ENCODE peak calls at places on chromosomes 5 and 9, in eight cellular contexts. C is iris pigment epithelial cell, E is Panc1, N is HEK293T, T is naive B cell, D is left lung, F is GM12892, Y is AG08396. P is an unnamed sample.

GRCh38 chr5:140044041-140044440 is 942 bp upstream of the NRG2 start:
- DNase-seq in T (no peak), N (no peak), D (no peak), F (no peak), C (no peak), E (no peak), Y (no peak), P (no peak)

GRCh38 chr9:135392511-135392910 is 87.1 kb upstream of the PPP1R26 start:
- DNase-seq in T (no peak), E (no peak), F (no peak), N (no peak), D (no peak), Y (no peak), C (no peak), P (no peak)

GRCh38 chr9:93677061-93677571 is 100.7 kb downstream of the PHF2 start:
- DNase-seq in E (no peak), N (no peak), C (no peak), F (peak; percentile 1), T (no peak), Y (no peak), D (peak; percentile 29), P (no peak)

GRCh38 chr9:110427497-110428104 is 89.9 kb upstream of the TXNDC8 start:
- DNase-seq in T (no peak), E (peak; percentile 5), F (no peak), N (peak; percentile 57), Y (no peak), C (peak; percentile 57), D (peak; percentile 39), P (peak; percentile 50)

GRCh38 chr9:115008536-115008935 is 78.1 kb upstream of the TNFSF8 start:
- DNase-seq in N (no peak), Y (peak; percentile 76), T (no peak), C (peak; percentile 94), D (peak; percentile 57), E (no peak), F (no peak), P (no peak)

GRCh38 chr9:114408646-114409045 is 20.9 kb upstream of the AKNA start:
- DNase-seq in Y (no peak), E (no peak), F (no peak), D (no peak), N (no peak), T (no peak), C (no peak), P (no peak)

GRCh38 chr9:120626512-120626911 is 46.5 kb upstream of the CDK5RAP2 start:
- DNase-seq in D (no peak), Y (no peak), E (no peak), N (no peak), F (no peak), C (no peak), T (no peak), P (no peak)

GRCh38 chr5:95823738-95824609 is 1.4 kb upstream of the GLRX start:
- DNase-seq in T (no peak), D (peak; percentile 84), C (peak; percentile 97), Y (peak; percentile 80), E (peak; percentile 82), N (peak; percentile 36), F (no peak), P (peak; percentile 89)

GRCh38 chr5:142000709-142001484 is 11.9 kb downstream of the GNPDA1 start:
- DNase-seq in N (peak; percentile 26), T (no peak), C (peak; percentile 25), E (no peak), D (no peak), Y (no peak), F (no peak), P (peak; percentile 11)

GRCh38 chr5:68290260-68290674 is 74.7 kb downstream of the PIK3R1 start:
- DNase-seq in E (no peak), N (no peak), C (peak; percentile 80), Y (peak; percentile 43), F (no peak), D (no peak), T (no peak), P (peak; percentile 43)

GRCh38 chr9:85332487-85332886 is 409.3 kb downstream of the AGTPBP1 start:
- DNase-seq in Y (no peak), N (peak; percentile 71), D (no peak), E (no peak), C (no peak), T (no peak), F (no peak), P (no peak)

GRCh38 chr9:138097501-138097991 is 220.0 kb downstream of the CACNA1B start:
- DNase-seq in C (no peak), D (no peak), Y (no peak), N (no peak), T (no peak), F (no peak), E (no peak), P (no peak)

GRCh38 chr9:130352586-130353285 is 87.2 kb downstream of the HMCN2 start:
- DNase-seq in C (no peak), Y (no peak), E (no peak), F (no peak), N (no peak), D (no peak), T (no peak), P (no peak)

GRCh38 chr5:10854526-10855277 is 93.7 kb upstream of the DAP start:
- DNase-seq in N (no peak), C (no peak), Y (no peak), E (no peak), D (peak; percentile 50), F (no peak), T (no peak), P (peak; percentile 60)

GRCh38 chr5:163385276-163385675 is 52.1 kb upstream of the CCNG1 start:
- DNase-seq in F (no peak), N (no peak), D (no peak), E (no peak), T (no peak), C (no peak), Y (no peak), P (no peak)

GRCh38 chr5:93892481-93892880 is 151.1 kb upstream of the POU5F2 start:
- DNase-seq in F (no peak), D (no peak), C (peak; percentile 32), T (no peak), Y (no peak), E (no peak), N (no peak), P (no peak)

GRCh38 chr5:162488077-162488476 is 420.5 kb downstream of the GABRG2 start:
- DNase-seq in C (peak; percentile 1), E (no peak), D (no peak), Y (no peak), T (no peak), N (no peak), F (no peak), P (no peak)

GRCh38 chr5:120568716-120569115 is 104.6 kb downstream of the PRR16 start:
- DNase-seq in F (no peak), T (no peak), D (no peak), C (peak; percentile 23), E (no peak), N (no peak), Y (peak; percentile 11), P (no peak)

GRCh38 chr5:157252741-157253465 is 13.0 kb upstream of the CYFIP2 start:
- DNase-seq in N (no peak), Y (no peak), T (no peak), C (no peak), F (no peak), D (no peak), E (no peak), P (no peak)

GRCh38 chr9:16192403-16193017 is 639.7 kb downstream of the CCDC171 start:
- DNase-seq in E (no peak), T (no peak), N (no peak), F (no peak), D (no peak), C (peak; percentile 83), Y (no peak), P (no peak)

GRCh38 chr9:137492464-137493162 is 33.5 kb upstream of the NSMF start:
- DNase-seq in C (no peak), N (peak; percentile 92), D (no peak), T (no peak), Y (no peak), F (peak; percentile 55), E (no peak), P (peak; percentile 95)

GRCh38 chr9:107992269-107992668 is 502.7 kb upstream of the KLF4 start:
- DNase-seq in E (no peak), D (no peak), C (no peak), Y (no peak), N (no peak), F (no peak), T (no peak), P (no peak)

GRCh38 chr5:81774359-81774758 is 23.5 kb upstream of the SSBP2 start:
- DNase-seq in Y (no peak), C (no peak), E (no peak), F (no peak), N (no peak), D (no peak), T (no peak), P (no peak)

GRCh38 chr5:110956913-110957813 is 114.3 kb upstream of the TSLP start:
- DNase-seq in N (no peak), Y (no peak), T (no peak), D (no peak), C (no peak), E (no peak), F (no peak), P (no peak)

GRCh38 chr9:34334916-34335315 is 5.5 kb downstream of the NUDT2 start:
- DNase-seq in D (no peak), F (no peak), E (no peak), C (no peak), T (no peak), N (no peak), Y (no peak), P (no peak)

GRCh38 chr5:19140276-19140675 is 847.7 kb downstream of the CDH18 start:
- DNase-seq in D (no peak), T (no peak), E (no peak), C (no peak), Y (no peak), N (no peak), F (no peak), P (no peak)

GRCh38 chr9:107504585-107505455 is 15.3 kb upstream of the KLF4 start:
- DNase-seq in T (no peak), N (no peak), Y (peak; percentile 80), D (peak; percentile 46), E (peak; percentile 76), F (no peak), C (peak; percentile 92), P (no peak)

GRCh38 chr5:118611332-118611945 is 376.9 kb downstream of the DTWD2 start:
- DNase-seq in C (peak; percentile 14), T (no peak), D (no peak), F (no peak), E (peak; percentile 1), N (peak; percentile 36), Y (peak; percentile 29), P (peak; percentile 1)